ENCODE peak calls at places on chromosomes 6 and 20, in four cellular contexts. One of them, this sample, is unnamed.

GRCh38 chr20:62717933-62718332 is 9.3 kb downstream of the NTSR1 start:
- DNase-seq in mucosa of gallbladder: no peak
- DNase-seq in fibroblast of the conjunctiva: no peak
- DNase-seq in stimulated activated CD4-positive, alpha-beta T cell treated with anti-CD3 and anti-CD28 coated beads, Interleukin-1b, Interleukin-23, amount 100 ng/mL, for 1 hour: no peak
- DNase-seq in this sample: no peak

GRCh38 chr6:118645395-118645794 is 6.0 kb downstream of the CEP85L start:
- DNase-seq in mucosa of gallbladder: no peak
- DNase-seq in fibroblast of the conjunctiva: no peak
- DNase-seq in stimulated activated CD4-positive, alpha-beta T cell treated with anti-CD3 and anti-CD28 coated beads, Interleukin-1b, Interleukin-23, amount 100 ng/mL, for 1 hour: no peak
- DNase-seq in this sample: no peak

GRCh38 chr6:44040786-44041185 is 86.5 kb downstream of the MRPL14 start:
- DNase-seq in mucosa of gallbladder: no peak
- DNase-seq in fibroblast of the conjunctiva: no peak
- DNase-seq in stimulated activated CD4-positive, alpha-beta T cell treated with anti-CD3 and anti-CD28 coated beads, Interleukin-1b, Interleukin-23, amount 100 ng/mL, for 1 hour: no peak
- DNase-seq in this sample: no peak

GRCh38 chr6:101607286-101607685 is 213.8 kb downstream of the GRIK2 start:
- DNase-seq in mucosa of gallbladder: no peak
- DNase-seq in fibroblast of the conjunctiva: no peak
- DNase-seq in stimulated activated CD4-positive, alpha-beta T cell treated with anti-CD3 and anti-CD28 coated beads, Interleukin-1b, Interleukin-23, amount 100 ng/mL, for 1 hour: no peak
- DNase-seq in this sample: no peak

GRCh38 chr20:41746635-41747034 is 128.5 kb upstream of the CHD6 start:
- DNase-seq in mucosa of gallbladder: no peak
- DNase-seq in fibroblast of the conjunctiva: no peak
- DNase-seq in stimulated activated CD4-positive, alpha-beta T cell treated with anti-CD3 and anti-CD28 coated beads, Interleukin-1b, Interleukin-23, amount 100 ng/mL, for 1 hour: no peak
- DNase-seq in this sample: peak

GRCh38 chr6:447381-448165 is 56.0 kb downstream of the IRF4 start:
- DNase-seq in mucosa of gallbladder: no peak
- DNase-seq in fibroblast of the conjunctiva: no peak
- DNase-seq in stimulated activated CD4-positive, alpha-beta T cell treated with anti-CD3 and anti-CD28 coated beads, Interleukin-1b, Interleukin-23, amount 100 ng/mL, for 1 hour: no peak
- DNase-seq in this sample: no peak

GRCh38 chr6:89297695-89298351 is 17.3 kb downstream of the GABRR2 start:
- DNase-seq in mucosa of gallbladder: peak
- DNase-seq in fibroblast of the conjunctiva: peak
- DNase-seq in stimulated activated CD4-positive, alpha-beta T cell treated with anti-CD3 and anti-CD28 coated beads, Interleukin-1b, Interleukin-23, amount 100 ng/mL, for 1 hour: peak
- DNase-seq in this sample: no peak

GRCh38 chr6:164741938-164742451 is 567.4 kb downstream of the C6orf118 start:
- DNase-seq in mucosa of gallbladder: no peak
- DNase-seq in fibroblast of the conjunctiva: no peak
- DNase-seq in stimulated activated CD4-positive, alpha-beta T cell treated with anti-CD3 and anti-CD28 coated beads, Interleukin-1b, Interleukin-23, amount 100 ng/mL, for 1 hour: no peak
- DNase-seq in this sample: no peak

GRCh38 chr20:32028647-32029372 is 18.6 kb downstream of the CCM2L start:
- DNase-seq in mucosa of gallbladder: no peak
- DNase-seq in fibroblast of the conjunctiva: no peak
- DNase-seq in stimulated activated CD4-positive, alpha-beta T cell treated with anti-CD3 and anti-CD28 coated beads, Interleukin-1b, Interleukin-23, amount 100 ng/mL, for 1 hour: no peak
- DNase-seq in this sample: no peak

GRCh38 chr20:6045566-6045965 is 8.3 kb downstream of the LRRN4 start:
- DNase-seq in mucosa of gallbladder: no peak
- DNase-seq in fibroblast of the conjunctiva: no peak
- DNase-seq in stimulated activated CD4-positive, alpha-beta T cell treated with anti-CD3 and anti-CD28 coated beads, Interleukin-1b, Interleukin-23, amount 100 ng/mL, for 1 hour: no peak
- DNase-seq in this sample: no peak

GRCh38 chr6:158758941-158759479 is 60.2 kb downstream of the EZR start:
- DNase-seq in mucosa of gallbladder: no peak
- DNase-seq in fibroblast of the conjunctiva: no peak
- DNase-seq in stimulated activated CD4-positive, alpha-beta T cell treated with anti-CD3 and anti-CD28 coated beads, Interleukin-1b, Interleukin-23, amount 100 ng/mL, for 1 hour: no peak
- DNase-seq in this sample: peak

GRCh38 chr20:32539817-32540675 is 45.1 kb downstream of the NOL4L start:
- DNase-seq in mucosa of gallbladder: peak
- DNase-seq in fibroblast of the conjunctiva: no peak
- DNase-seq in stimulated activated CD4-positive, alpha-beta T cell treated with anti-CD3 and anti-CD28 coated beads, Interleukin-1b, Interleukin-23, amount 100 ng/mL, for 1 hour: peak
- DNase-seq in this sample: no peak

GRCh38 chr6:66403965-66404364 is 696.9 kb upstream of the EYS start:
- DNase-seq in mucosa of gallbladder: no peak
- DNase-seq in fibroblast of the conjunctiva: no peak
- DNase-seq in stimulated activated CD4-positive, alpha-beta T cell treated with anti-CD3 and anti-CD28 coated beads, Interleukin-1b, Interleukin-23, amount 100 ng/mL, for 1 hour: no peak
- DNase-seq in this sample: no peak

GRCh38 chr6:71855406-71855805 is 30.9 kb upstream of the RIMS1 start:
- DNase-seq in mucosa of gallbladder: no peak
- DNase-seq in fibroblast of the conjunctiva: no peak
- DNase-seq in stimulated activated CD4-positive, alpha-beta T cell treated with anti-CD3 and anti-CD28 coated beads, Interleukin-1b, Interleukin-23, amount 100 ng/mL, for 1 hour: no peak
- DNase-seq in this sample: peak

GRCh38 chr6:161440299-161440698 is 166.4 kb upstream of the AGPAT4 start:
- DNase-seq in mucosa of gallbladder: no peak
- DNase-seq in fibroblast of the conjunctiva: no peak
- DNase-seq in stimulated activated CD4-positive, alpha-beta T cell treated with anti-CD3 and anti-CD28 coated beads, Interleukin-1b, Interleukin-23, amount 100 ng/mL, for 1 hour: no peak
- DNase-seq in this sample: no peak

GRCh38 chr6:55819811-55820210 is 55.6 kb downstream of the BMP5 start:
- DNase-seq in mucosa of gallbladder: no peak
- DNase-seq in fibroblast of the conjunctiva: no peak
- DNase-seq in stimulated activated CD4-positive, alpha-beta T cell treated with anti-CD3 and anti-CD28 coated beads, Interleukin-1b, Interleukin-23, amount 100 ng/mL, for 1 hour: no peak
- DNase-seq in this sample: no peak

GRCh38 chr20:62745279-62745958 is 36.8 kb downstream of the NTSR1 start:
- DNase-seq in mucosa of gallbladder: no peak
- DNase-seq in fibroblast of the conjunctiva: no peak
- DNase-seq in stimulated activated CD4-positive, alpha-beta T cell treated with anti-CD3 and anti-CD28 coated beads, Interleukin-1b, Interleukin-23, amount 100 ng/mL, for 1 hour: no peak
- DNase-seq in this sample: no peak

GRCh38 chr6:144922120-144922722 is 637.1 kb downstream of the UTRN start:
- DNase-seq in mucosa of gallbladder: no peak
- DNase-seq in fibroblast of the conjunctiva: peak
- DNase-seq in stimulated activated CD4-positive, alpha-beta T cell treated with anti-CD3 and anti-CD28 coated beads, Interleukin-1b, Interleukin-23, amount 100 ng/mL, for 1 hour: no peak
- DNase-seq in this sample: no peak

GRCh38 chr6:167778497-167779122 is 48.1 kb upstream of the AFDN start:
- DNase-seq in mucosa of gallbladder: peak
- DNase-seq in fibroblast of the conjunctiva: no peak
- DNase-seq in stimulated activated CD4-positive, alpha-beta T cell treated with anti-CD3 and anti-CD28 coated beads, Interleukin-1b, Interleukin-23, amount 100 ng/mL, for 1 hour: no peak
- DNase-seq in this sample: no peak

GRCh38 chr20:57455386-57455785 is 64.2 kb downstream of the RBM38 start:
- DNase-seq in mucosa of gallbladder: no peak
- DNase-seq in fibroblast of the conjunctiva: no peak
- DNase-seq in stimulated activated CD4-positive, alpha-beta T cell treated with anti-CD3 and anti-CD28 coated beads, Interleukin-1b, Interleukin-23, amount 100 ng/mL, for 1 hour: no peak
- DNase-seq in this sample: no peak

GRCh38 chr6:147417954-147418353 is 90.5 kb upstream of the SAMD5 start:
- DNase-seq in mucosa of gallbladder: no peak
- DNase-seq in fibroblast of the conjunctiva: no peak
- DNase-seq in stimulated activated CD4-positive, alpha-beta T cell treated with anti-CD3 and anti-CD28 coated beads, Interleukin-1b, Interleukin-23, amount 100 ng/mL, for 1 hour: no peak
- DNase-seq in this sample: no peak

GRCh38 chr20:59821201-59821600 is 112.2 kb downstream of the SYCP2 start:
- DNase-seq in mucosa of gallbladder: peak
- DNase-seq in fibroblast of the conjunctiva: no peak
- DNase-seq in stimulated activated CD4-positive, alpha-beta T cell treated with anti-CD3 and anti-CD28 coated beads, Interleukin-1b, Interleukin-23, amount 100 ng/mL, for 1 hour: no peak
- DNase-seq in this sample: no peak

GRCh38 chr6:135812085-135812526 is 39.4 kb upstream of the PDE7B start:
- DNase-seq in mucosa of gallbladder: peak
- DNase-seq in fibroblast of the conjunctiva: peak
- DNase-seq in stimulated activated CD4-positive, alpha-beta T cell treated with anti-CD3 and anti-CD28 coated beads, Interleukin-1b, Interleukin-23, amount 100 ng/mL, for 1 hour: no peak
- DNase-seq in this sample: no peak

GRCh38 chr6:134436281-134436815 is 118.4 kb upstream of the SGK1 start:
- DNase-seq in mucosa of gallbladder: no peak
- DNase-seq in fibroblast of the conjunctiva: peak
- DNase-seq in stimulated activated CD4-positive, alpha-beta T cell treated with anti-CD3 and anti-CD28 coated beads, Interleukin-1b, Interleukin-23, amount 100 ng/mL, for 1 hour: no peak
- DNase-seq in this sample: no peak

GRCh38 chr6:5399391-5399790 is 138.1 kb downstream of the FARS2 start:
- DNase-seq in mucosa of gallbladder: no peak
- DNase-seq in fibroblast of the conjunctiva: no peak
- DNase-seq in stimulated activated CD4-positive, alpha-beta T cell treated with anti-CD3 and anti-CD28 coated beads, Interleukin-1b, Interleukin-23, amount 100 ng/mL, for 1 hour: no peak
- DNase-seq in this sample: no peak

GRCh38 chr6:7101290-7101689 is 6.5 kb upstream of the RREB1 start:
- DNase-seq in mucosa of gallbladder: no peak
- DNase-seq in fibroblast of the conjunctiva: no peak
- DNase-seq in stimulated activated CD4-positive, alpha-beta T cell treated with anti-CD3 and anti-CD28 coated beads, Interleukin-1b, Interleukin-23, amount 100 ng/mL, for 1 hour: no peak
- DNase-seq in this sample: no peak

GRCh38 chr6:116779569-116780164 is 14.1 kb upstream of the FAM162B start:
- DNase-seq in mucosa of gallbladder: no peak
- DNase-seq in fibroblast of the conjunctiva: peak
- DNase-seq in stimulated activated CD4-positive, alpha-beta T cell treated with anti-CD3 and anti-CD28 coated beads, Interleukin-1b, Interleukin-23, amount 100 ng/mL, for 1 hour: no peak
- DNase-seq in this sample: no peak

GRCh38 chr20:46739441-46740213 is 30.2 kb downstream of the SLC2A10 start:
- DNase-seq in mucosa of gallbladder: peak
- DNase-seq in fibroblast of the conjunctiva: no peak
- DNase-seq in stimulated activated CD4-positive, alpha-beta T cell treated with anti-CD3 and anti-CD28 coated beads, Interleukin-1b, Interleukin-23, amount 100 ng/mL, for 1 hour: no peak
- DNase-seq in this sample: no peak

GRCh38 chr20:36085686-36086267 is 68.8 kb upstream of the EPB41L1 start:
- DNase-seq in mucosa of gallbladder: peak
- DNase-seq in fibroblast of the conjunctiva: no peak
- DNase-seq in stimulated activated CD4-positive, alpha-beta T cell treated with anti-CD3 and anti-CD28 coated beads, Interleukin-1b, Interleukin-23, amount 100 ng/mL, for 1 hour: no peak
- DNase-seq in this sample: no peak

GRCh38 chr6:14520536-14520935 is 403.0 kb downstream of the CD83 start:
- DNase-seq in mucosa of gallbladder: no peak
- DNase-seq in fibroblast of the conjunctiva: no peak
- DNase-seq in stimulated activated CD4-positive, alpha-beta T cell treated with anti-CD3 and anti-CD28 coated beads, Interleukin-1b, Interleukin-23, amount 100 ng/mL, for 1 hour: no peak
- DNase-seq in this sample: no peak

GRCh38 chr20:967796-968742 is 34.0 kb downstream of the RSPO4 start:
- DNase-seq in mucosa of gallbladder: no peak
- DNase-seq in fibroblast of the conjunctiva: peak
- DNase-seq in stimulated activated CD4-positive, alpha-beta T cell treated with anti-CD3 and anti-CD28 coated beads, Interleukin-1b, Interleukin-23, amount 100 ng/mL, for 1 hour: no peak
- DNase-seq in this sample: no peak